ENCODE peak calls at places on chromosome 6, in six cellular contexts. One of them, this sample, is unnamed.

GRCh38 chr6:25889877-25890853 is 16.1 kb upstream of the SLC17A3 start:
- DNase-seq in GM03348: peak
- DNase-seq in cardiac fibroblast: peak
- DNase-seq in skeletal muscle cell: no peak
- DNase-seq in GM04503: peak
- DNase-seq in GM12892: no peak
- DNase-seq in this sample: no peak

GRCh38 chr6:62971976-62972658 is 239.2 kb upstream of the FKBP1C start:
- DNase-seq in GM04503: no peak
- DNase-seq in GM12892: no peak
- DNase-seq in skeletal muscle cell: no peak
- DNase-seq in cardiac fibroblast: no peak
- DNase-seq in GM03348: no peak
- DNase-seq in this sample: no peak

GRCh38 chr6:168660400-168660945 is 219.5 kb downstream of the SMOC2 start:
- DNase-seq in cardiac fibroblast: no peak
- DNase-seq in GM12892: no peak
- DNase-seq in GM04503: no peak
- DNase-seq in GM03348: no peak
- DNase-seq in skeletal muscle cell: no peak
- DNase-seq in this sample: no peak

GRCh38 chr6:7532232-7532631 is 9.2 kb upstream of the DSP start:
- DNase-seq in GM04503: no peak
- DNase-seq in skeletal muscle cell: no peak
- DNase-seq in GM03348: no peak
- DNase-seq in GM12892: no peak
- DNase-seq in cardiac fibroblast: no peak
- DNase-seq in this sample: no peak

GRCh38 chr6:167095888-167096287 is 27.0 kb upstream of the CCR6 start:
- DNase-seq in GM03348: no peak
- DNase-seq in skeletal muscle cell: no peak
- DNase-seq in cardiac fibroblast: no peak
- DNase-seq in GM12892: no peak
- DNase-seq in GM04503: no peak
- DNase-seq in this sample: no peak

GRCh38 chr6:64736421-64736950 is 970.5 kb downstream of the EYS start:
- DNase-seq in GM04503: no peak
- DNase-seq in GM12892: no peak
- DNase-seq in GM03348: no peak
- DNase-seq in cardiac fibroblast: no peak
- DNase-seq in skeletal muscle cell: no peak
- DNase-seq in this sample: no peak

GRCh38 chr6:151647871-151648639 is 154.2 kb downstream of the CCDC170 start:
- DNase-seq in skeletal muscle cell: no peak
- DNase-seq in cardiac fibroblast: peak
- DNase-seq in GM03348: no peak
- DNase-seq in GM04503: no peak
- DNase-seq in GM12892: no peak
- DNase-seq in this sample: no peak

GRCh38 chr6:161414180-161414579 is 140.3 kb upstream of the AGPAT4 start:
- DNase-seq in GM12892: no peak
- DNase-seq in GM04503: no peak
- DNase-seq in cardiac fibroblast: no peak
- DNase-seq in skeletal muscle cell: no peak
- DNase-seq in GM03348: no peak
- DNase-seq in this sample: peak

GRCh38 chr6:83867527-83868161 is 8.2 kb downstream of the CYB5R4 start:
- DNase-seq in cardiac fibroblast: peak
- DNase-seq in skeletal muscle cell: peak
- DNase-seq in GM12892: no peak
- DNase-seq in GM04503: peak
- DNase-seq in GM03348: peak
- DNase-seq in this sample: peak

GRCh38 chr6:34447915-34448314 is 18.0 kb upstream of the PACSIN1 start:
- DNase-seq in GM03348: no peak
- DNase-seq in GM12892: no peak
- DNase-seq in GM04503: no peak
- DNase-seq in skeletal muscle cell: no peak
- DNase-seq in cardiac fibroblast: no peak
- DNase-seq in this sample: no peak

GRCh38 chr6:80438728-80439127 is 332.3 kb downstream of the BCKDHB start:
- DNase-seq in cardiac fibroblast: peak
- DNase-seq in GM04503: peak
- DNase-seq in GM03348: peak
- DNase-seq in skeletal muscle cell: peak
- DNase-seq in GM12892: no peak
- DNase-seq in this sample: no peak

GRCh38 chr6:125816828-125817280 is 26.1 kb downstream of the NCOA7 start:
- DNase-seq in skeletal muscle cell: no peak
- DNase-seq in GM04503: no peak
- DNase-seq in GM12892: no peak
- DNase-seq in GM03348: no peak
- DNase-seq in cardiac fibroblast: peak
- DNase-seq in this sample: no peak

GRCh38 chr6:21587182-21587924 is 6.2 kb upstream of the SOX4 start:
- DNase-seq in GM12892: peak
- DNase-seq in GM04503: peak
- DNase-seq in skeletal muscle cell: no peak
- DNase-seq in cardiac fibroblast: peak
- DNase-seq in GM03348: peak
- DNase-seq in this sample: peak

GRCh38 chr6:31970604-31971271 is 1.2 kb downstream of the DXO start:
- DNase-seq in GM12892: no peak
- DNase-seq in skeletal muscle cell: no peak
- DNase-seq in GM04503: no peak
- DNase-seq in cardiac fibroblast: no peak
- DNase-seq in GM03348: no peak
- DNase-seq in this sample: no peak